ENCODE peak calls at places on chromosomes 2 and 18, in nine cellular contexts. F is SK-N-SH; A is AG04449; N is GM13977; C is cardiac muscle cell; V is CD8-positive, alpha-beta T cell; P is cardiac fibroblast; H is transverse colon; Z is progenitor cell of endocrine pancreas. M is an unnamed sample.

GRCh38 chr2:136212426-136213378 is 94.8 kb upstream of the CXCR4 start:
- DNase-seq in F (no peak), A (no peak), P (no peak), C (peak), H (no peak), N (no peak), V (peak), Z (no peak), M (peak)

GRCh38 chr2:205053827-205054410 is 508.6 kb downstream of the PARD3B start:
- DNase-seq in P (peak), H (no peak), C (peak), A (no peak), Z (no peak), F (no peak), N (no peak), V (no peak), M (no peak)

GRCh38 chr2:170714156-170715061 is 728 bp upstream of the SP5 start:
- DNase-seq in N (peak), V (no peak), H (peak), C (peak), A (no peak), F (peak), Z (no peak), P (no peak), M (no peak)

GRCh38 chr2:128640847-128641360 is 322.2 kb upstream of the HS6ST1 start:
- DNase-seq in C (no peak), Z (peak), F (no peak), A (no peak), N (no peak), V (peak), P (no peak), H (no peak), M (no peak)

GRCh38 chr2:133602538-133602937 is 34.3 kb upstream of the NCKAP5 start:
- DNase-seq in V (no peak), C (no peak), A (no peak), H (no peak), P (peak), F (no peak), Z (no peak), N (no peak), M (no peak)

GRCh38 chr2:66790651-66791181 is 355.8 kb downstream of the MEIS1 start:
- DNase-seq in Z (no peak), A (no peak), V (no peak), F (no peak), H (no peak), P (peak), C (peak), N (no peak), M (no peak)

GRCh38 chr2:229133155-229133772 is 137.8 kb downstream of the PID1 start:
- DNase-seq in N (peak), P (peak), H (peak), F (peak), A (no peak), C (peak), V (no peak), Z (no peak), M (no peak)

GRCh38 chr18:21439453-21439852 is 161.1 kb downstream of the ESCO1 start:
- DNase-seq in V (no peak), Z (no peak), A (peak), P (peak), F (no peak), H (no peak), N (no peak), C (no peak), M (no peak)

GRCh38 chr2:160194946-160195345 is 5.1 kb downstream of the ITGB6 start:
- DNase-seq in C (no peak), A (no peak), Z (no peak), V (no peak), H (no peak), N (no peak), F (no peak), P (no peak), M (no peak)

GRCh38 chr18:21774722-21775121 is 34.1 kb downstream of the MIB1 start:
- DNase-seq in F (no peak), Z (no peak), N (no peak), V (no peak), P (no peak), C (no peak), A (no peak), H (no peak), M (no peak)

DNA sequence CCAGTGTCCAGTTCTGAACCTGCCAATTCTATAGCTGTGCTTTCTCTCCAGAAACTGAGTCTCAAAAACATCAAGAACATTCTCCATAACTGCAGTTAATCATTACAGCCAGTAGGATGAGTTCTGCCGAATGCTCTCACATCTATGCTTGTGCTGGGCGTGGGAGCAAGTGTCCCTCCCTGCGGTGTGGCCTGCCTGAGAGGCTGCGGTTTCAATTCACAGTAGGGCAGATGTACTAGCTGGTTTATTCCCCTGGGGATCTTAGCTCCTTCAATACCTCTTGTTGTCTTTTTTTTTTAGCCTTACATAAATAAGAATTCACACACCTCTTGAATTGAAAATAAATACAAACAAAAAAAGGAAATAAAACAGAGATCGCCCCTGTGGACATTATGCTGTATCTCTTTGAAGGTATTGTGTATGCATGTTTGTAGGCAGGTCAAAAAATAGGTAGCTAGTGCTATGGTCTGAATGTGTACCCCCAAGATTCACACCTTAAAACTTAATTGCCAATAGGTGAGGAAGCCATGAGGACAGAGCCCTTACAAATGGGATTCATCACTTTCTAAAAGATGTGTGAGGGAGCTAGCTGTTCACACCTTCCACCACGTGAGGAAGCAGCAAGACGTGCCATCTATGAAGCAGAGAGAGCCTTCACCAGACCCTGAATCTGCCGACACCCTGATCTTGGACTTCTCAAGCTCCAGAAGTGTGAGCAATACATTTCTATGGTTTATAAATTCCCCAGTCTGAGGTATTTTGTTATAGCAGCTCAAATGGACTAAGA is 74.3 kb downstream of the BCL2L11 start:
- DNase-seq in V (no peak), F (no peak), C (no peak), Z (no peak), N (peak), P (no peak), A (no peak), H (peak), M (no peak)
- TF ChIP-seq CTCF in V (no peak), F (no peak), C (no peak), Z (no peak), N (no peak), P (no peak), A (no peak), H (peak), M (no peak)

GRCh38 chr2:46829240-46829970 is 86.2 kb downstream of the MCFD2 start:
- DNase-seq in N (no peak), V (no peak), Z (no peak), H (no peak), A (no peak), F (no peak), P (no peak), C (no peak), M (no peak)
- TF ChIP-seq CTCF in N (no peak), V (no peak), Z (no peak), H (no peak), A (no peak), F (no peak), P (no peak), C (no peak), M (no peak)

GRCh38 chr2:27448381-27448780 is 6.2 kb downstream of the KRTCAP3 start:
- DNase-seq in H (no peak), N (no peak), A (no peak), V (no peak), C (no peak), Z (no peak), F (no peak), P (no peak), M (no peak)

GRCh38 chr2:27451095-27451494 is 8.9 kb downstream of the KRTCAP3 start:
- DNase-seq in F (no peak), H (no peak), Z (no peak), C (no peak), N (no peak), V (no peak), P (no peak), A (no peak), M (no peak)

GRCh38 chr2:27453968-27454367 is 11.8 kb downstream of the KRTCAP3 start:
- DNase-seq in N (no peak), A (no peak), F (no peak), H (no peak), Z (no peak), C (no peak), P (no peak), V (no peak), M (no peak)
- TF ChIP-seq CTCF in N (no peak), A (no peak), F (no peak), H (no peak), Z (no peak), C (no peak), P (no peak), V (no peak), M (no peak)

DNA sequence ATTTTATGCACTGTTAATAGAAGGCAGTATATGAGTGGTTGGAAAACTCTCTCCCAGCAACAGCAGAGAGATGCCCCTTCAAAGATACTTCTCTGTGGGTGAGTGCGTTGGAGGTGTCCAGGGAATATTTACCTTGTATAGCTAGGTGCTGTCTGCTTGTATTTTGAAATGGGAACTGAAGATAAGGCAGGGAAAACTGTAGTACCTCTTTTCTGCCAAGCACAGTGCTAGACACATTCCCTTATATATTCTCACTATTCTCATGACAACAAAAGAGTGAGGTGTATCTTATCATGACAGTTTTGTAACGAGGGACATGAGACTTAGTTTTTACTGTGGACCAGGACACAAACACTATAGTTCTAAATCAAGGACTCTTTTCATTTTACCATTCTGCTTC is 2.1 kb downstream of the TTC39C start:
- DNase-seq in A (no peak), H (no peak), N (no peak), P (no peak), Z (no peak), C (peak), V (no peak), F (peak), M (no peak)
- TF ChIP-seq CTCF in A (peak), H (peak), N (peak), P (no peak), Z (peak), C (peak), V (no peak), F (peak), M (no peak)

DNA sequence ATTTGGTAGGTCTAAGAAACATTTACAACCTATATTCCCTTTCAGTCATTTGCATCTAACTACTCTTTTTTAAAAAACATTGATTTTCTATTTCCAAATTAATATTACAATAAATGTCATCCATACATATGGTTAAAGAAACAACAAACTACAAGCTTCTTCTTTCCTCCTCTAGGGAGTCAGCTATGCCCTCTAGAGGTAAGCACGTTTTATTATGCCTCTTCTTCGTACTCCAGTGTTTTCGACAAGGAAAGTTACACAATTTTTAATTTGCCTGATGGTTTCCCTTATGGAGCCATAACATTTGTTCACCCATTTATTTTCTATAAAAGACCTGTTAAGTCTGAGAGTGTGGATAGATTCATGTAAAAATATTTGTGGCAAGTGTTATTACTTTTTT is 183.4 kb upstream of the CDH7 start:
- DNase-seq in H (no peak), V (no peak), N (no peak), F (peak), P (peak), C (peak), A (no peak), Z (no peak), M (no peak)
- TF ChIP-seq CTCF in H (no peak), V (no peak), N (peak), F (peak), P (no peak), C (no peak), A (no peak), Z (peak), M (no peak)

GRCh38 chr2:216341151-216341550 is 31.1 kb downstream of the MARCHF4 start:
- DNase-seq in V (no peak), C (no peak), F (no peak), P (no peak), N (no peak), H (no peak), Z (no peak), A (no peak), M (no peak)

GRCh38 chr2:216335252-216335651 is 37.0 kb downstream of the MARCHF4 start:
- DNase-seq in H (no peak), V (no peak), C (no peak), P (no peak), A (no peak), F (no peak), Z (no peak), N (no peak), M (no peak)

GRCh38 chr2:216343221-216343985 is 28.9 kb downstream of the MARCHF4 start:
- DNase-seq in N (no peak), C (no peak), H (no peak), Z (no peak), P (no peak), F (no peak), A (no peak), V (no peak), M (no peak)

GRCh38 chr2:216340280-216340631 is 32.0 kb downstream of the MARCHF4 start:
- DNase-seq in P (no peak), H (no peak), V (no peak), N (no peak), C (no peak), Z (no peak), F (no peak), A (no peak), M (no peak)

DNA sequence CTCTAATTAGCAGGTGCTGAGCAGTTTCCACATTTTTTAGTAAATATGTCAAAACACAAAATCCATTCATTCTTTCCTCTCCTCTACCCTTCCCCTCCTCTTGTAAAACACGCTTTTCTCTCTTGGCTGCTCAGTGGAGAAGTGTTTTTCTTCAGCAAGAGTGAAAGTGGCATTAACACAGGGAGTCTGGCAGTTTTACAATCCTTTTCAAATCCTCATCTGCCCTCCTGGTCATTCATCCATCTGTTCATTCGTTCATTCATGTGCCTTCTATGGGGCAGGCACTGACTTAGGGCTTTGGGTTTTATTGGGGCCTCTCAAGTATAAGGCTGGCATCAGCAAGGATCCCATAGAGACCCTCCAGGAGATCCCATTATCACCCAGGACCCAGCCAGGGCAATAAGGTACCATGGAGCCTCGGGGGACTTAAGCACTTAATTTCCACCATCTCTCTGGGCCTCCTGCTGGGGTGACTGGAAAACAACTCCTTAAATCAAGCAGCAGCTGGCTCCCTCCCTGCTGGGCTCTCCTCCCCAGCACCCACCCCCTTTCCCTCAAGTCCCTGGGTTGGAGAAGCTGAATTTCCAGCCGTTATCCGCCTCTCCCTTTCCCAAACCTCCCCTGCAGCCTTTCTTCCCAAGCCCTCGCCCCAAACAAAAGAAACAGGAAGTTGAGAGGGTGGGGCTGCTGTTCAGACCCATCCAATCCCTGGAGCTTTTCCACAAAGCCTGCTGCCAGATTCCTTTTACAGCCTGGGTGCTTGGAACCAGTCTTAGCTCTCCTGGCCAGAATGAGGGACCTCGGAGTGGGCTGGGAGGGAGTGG is 32.6 kb downstream of the MARCHF4 start:
- DNase-seq in Z (no peak), N (no peak), A (no peak), P (peak), V (no peak), C (peak), F (peak), H (no peak), M (no peak)
- TF ChIP-seq CTCF in Z (no peak), N (no peak), A (peak), P (peak), V (no peak), C (peak), F (peak), H (no peak), M (no peak)

DNA sequence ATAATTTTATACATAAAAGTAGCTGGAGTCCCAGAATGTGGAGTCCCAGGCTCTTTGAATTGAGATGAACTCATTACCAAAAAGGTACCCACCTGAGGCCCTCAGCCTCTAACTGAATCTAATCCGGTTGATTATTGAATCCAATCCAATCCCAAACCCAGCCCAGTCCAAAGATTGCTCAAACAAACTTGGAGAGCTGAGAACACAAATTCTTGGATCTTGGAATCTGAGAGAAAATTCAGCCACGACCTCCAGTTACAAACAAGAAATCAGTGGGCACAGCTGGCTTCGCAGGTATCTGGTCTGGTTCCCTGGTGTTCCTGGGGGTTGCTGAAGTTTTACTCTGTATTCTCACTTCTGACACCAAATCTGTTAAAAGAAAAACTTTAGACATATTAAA is 28.4 kb upstream of the RHOB start:
- DNase-seq in F (no peak), N (no peak), V (no peak), Z (no peak), C (no peak), A (no peak), P (no peak), H (peak), M (no peak)
- TF ChIP-seq CTCF in F (no peak), N (no peak), V (no peak), Z (no peak), C (no peak), A (no peak), P (no peak), H (no peak), M (no peak)

GRCh38 chr18:11872479-11873136 is 21.4 kb downstream of the CHMP1B start:
- DNase-seq in A (no peak), Z (no peak), H (no peak), P (peak), F (no peak), N (peak), V (no peak), C (peak), M (no peak)
- TF ChIP-seq CTCF in A (peak), Z (peak), H (peak), P (peak), F (peak), N (peak), V (peak), C (peak), M (peak)

GRCh38 chr2:231794383-231794782 is 8.1 kb downstream of the COPS7B start:
- DNase-seq in C (no peak), N (no peak), P (no peak), V (no peak), A (no peak), F (no peak), Z (no peak), H (no peak), M (no peak)

GRCh38 chr2:231791107-231791506 is 4.9 kb downstream of the COPS7B start:
- DNase-seq in V (no peak), Z (no peak), A (no peak), H (no peak), P (no peak), C (no peak), N (no peak), F (no peak), M (no peak)

GRCh38 chr2:231800493-231801091 is 14.3 kb downstream of the COPS7B start:
- DNase-seq in P (peak), Z (peak), H (peak), V (peak), N (peak), C (peak), F (peak), A (no peak), M (no peak)

DNA sequence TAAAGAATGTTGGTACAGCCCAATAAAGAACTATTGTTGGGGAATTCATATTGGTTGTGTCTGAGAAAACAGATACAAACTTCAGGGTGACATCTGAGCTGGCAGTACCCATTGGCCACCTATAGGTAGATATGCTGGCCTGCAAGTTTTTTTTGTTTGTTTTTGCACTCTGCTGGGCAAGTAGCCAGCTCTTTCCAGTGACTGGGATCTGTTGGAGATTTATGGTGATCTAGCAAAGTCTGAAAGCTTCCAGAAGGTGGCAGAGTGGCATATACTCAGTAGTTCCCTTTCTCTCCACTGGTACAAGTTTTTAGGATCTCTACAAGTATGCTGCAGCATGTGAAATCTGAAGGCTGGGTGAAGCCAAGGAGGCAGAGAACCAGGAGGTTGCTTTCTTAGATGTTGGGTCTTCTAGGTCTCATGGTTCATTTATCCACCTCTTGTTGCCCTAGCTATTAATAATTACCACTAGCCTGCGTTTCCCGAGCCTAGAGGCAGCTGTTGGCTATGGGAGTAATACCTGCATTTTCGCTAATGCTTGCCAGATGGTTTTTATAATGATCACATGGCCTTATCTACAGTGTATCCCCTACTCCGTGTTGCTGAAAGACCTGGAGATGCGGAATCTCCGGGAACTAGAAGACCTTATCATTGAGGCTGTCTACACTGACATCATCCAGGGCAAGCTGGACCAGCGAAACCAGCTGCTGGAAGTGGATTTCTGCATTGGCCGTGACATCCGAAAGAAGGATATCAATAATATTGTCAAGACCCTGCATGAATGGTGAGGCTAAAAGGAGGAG is 9.5 kb downstream of the COPS7B start:
- DNase-seq in H (peak), V (no peak), P (peak), C (peak), Z (no peak), F (peak), A (no peak), N (no peak), M (no peak)
- TF ChIP-seq CTCF in H (peak), V (no peak), P (peak), C (peak), Z (peak), F (peak), A (peak), N (peak), M (no peak)

M was measured in natural killer cell.